ENCODE peak calls at places on chromosomes 4 and X, in four cellular contexts. Q, U, A and L are unnamed samples.

GRCh38 chr4:155179216-155179615 is 29.2 kb upstream of the NPY2R start:
- DNase-seq in Q (no peak), A (no peak), U (no peak), L (no peak)

GRCh38 chr4:140071806-140072205 is 82.2 kb downstream of the MAML3 start:
- DNase-seq in Q (peak; percentile 76), U (no peak), A (peak; percentile 33), L (no peak)

GRCh38 chrX:66994729-66995128 is 355.9 kb upstream of the EDA2R start:
- DNase-seq in U (no peak), Q (no peak), A (no peak), L (no peak)

GRCh38 chr4:53490965-53491622 is 100.2 kb downstream of the LNX1 start:
- DNase-seq in Q (peak; percentile 53), A (peak; percentile 30), U (peak; percentile 45), L (no peak)

GRCh38 chr4:161949941-161950725 is 213.7 kb downstream of the FSTL5 start:
- DNase-seq in A (no peak), Q (no peak), U (no peak), L (no peak)

GRCh38 chr4:61583696-61584095 is 383.6 kb downstream of the ADGRL3 start:
- DNase-seq in Q (no peak), U (no peak), A (no peak), L (no peak)

GRCh38 chr4:64407000-64407399 is 2.2 kb downstream of the TECRL start:
- DNase-seq in Q (no peak), U (no peak), A (no peak), L (no peak)

GRCh38 chr4:85968945-85969830 is 390.7 kb downstream of the MAPK10 start:
- DNase-seq in Q (no peak), U (peak; percentile 33), A (no peak), L (no peak)

GRCh38 chrX:154749856-154750255 is 1.0 kb downstream of the GAB3 start:
- DNase-seq in Q (no peak), A (no peak), U (peak; percentile 44), L (no peak)

GRCh38 chr4:7030856-7031255 is 12.3 kb upstream of the TADA2B start:
- DNase-seq in U (no peak), Q (no peak), A (no peak), L (no peak)

GRCh38 chr4:29770627-29771026 is 949.5 kb upstream of the PCDH7 start:
- DNase-seq in Q (no peak), U (no peak), A (no peak), L (no peak)

GRCh38 chrX:15911729-15912550 is 57.3 kb upstream of the AP1S2 start:
- DNase-seq in Q (no peak), U (peak; percentile 3), A (no peak), L (no peak)

GRCh38 chrX:119698835-119699234 is 5.9 kb upstream of the SEPTIN6 start:
- DNase-seq in Q (no peak), U (peak; percentile 66), A (no peak), L (no peak)

GRCh38 chr4:154465085-154465484 is 26.5 kb downstream of the DCHS2 start:
- DNase-seq in U (peak; percentile 69), Q (no peak), A (no peak), L (no peak)

GRCh38 chrX:110061138-110061537 is 58.2 kb downstream of the TMEM164 start:
- DNase-seq in U (no peak), Q (no peak), A (no peak), L (no peak)

GRCh38 chr4:70315928-70316327 is 18.9 kb upstream of the CABS1 start:
- DNase-seq in A (no peak), Q (no peak), U (no peak), L (no peak)

GRCh38 chr4:177016541-177017141 is 223.9 kb upstream of the VEGFC start:
- DNase-seq in A (no peak), U (no peak), Q (no peak), L (no peak)

GRCh38 chrX:67587946-67588624 is 44.3 kb downstream of the AR start:
- DNase-seq in Q (no peak), A (no peak), U (no peak), L (no peak)

GRCh38 chr4:101818362-101818761 is 27.8 kb downstream of the BANK1 start:
- DNase-seq in A (no peak), U (no peak), Q (no peak), L (no peak)

GRCh38 chrX:5051831-5052491 is 1176.7 kb downstream of the NLGN4X start:
- DNase-seq in U (no peak), Q (peak; percentile 50), A (peak; percentile 13), L (no peak)

GRCh38 chrX:20571611-20572010 is 304.9 kb upstream of the RPS6KA3 start:
- DNase-seq in U (no peak), A (no peak), Q (no peak), L (no peak)

GRCh38 chr4:1683371-1683902 is 676 bp downstream of the FAM53A start:
- DNase-seq in A (peak; percentile 27), U (peak; percentile 43), Q (peak; percentile 58), L (no peak)

GRCh38 chrX:129678881-129679195 is 24.1 kb upstream of the APLN start:
- DNase-seq in U (no peak), A (no peak), Q (no peak), L (no peak)
- H3K4me3 ChIP-seq in U (no peak overlapping the region), A (peak overlapping the region; percentile 38), Q (peak overlapping the region; percentile 31), L (no peak overlapping the region)

GRCh38 chr4:128866691-128867090 is 57.2 kb downstream of the JADE1 start:
- DNase-seq in A (no peak), Q (no peak), U (no peak), L (no peak)

GRCh38 chr4:128866281-128866680 is 56.8 kb downstream of the JADE1 start:
- DNase-seq in A (no peak), U (no peak), Q (no peak), L (no peak)

GRCh38 chr4:128871948-128872347 is 62.4 kb downstream of the JADE1 start:
- DNase-seq in Q (no peak), A (no peak), U (peak; percentile 10), L (no peak)

GRCh38 chr4:128869801-128870509 is 60.5 kb downstream of the JADE1 start:
- DNase-seq in A (no peak), Q (no peak), U (no peak), L (no peak)

GRCh38 chr4:128868758-128869157 is 59.3 kb downstream of the JADE1 start:
- DNase-seq in Q (no peak), U (no peak), A (no peak), L (no peak)
- H3K36me3 ChIP-seq in Q (no peaks in the 10 kb centered on the region), U (peaks cover 98% of the 10 kb centered on the region), A (no peaks in the 10 kb centered on the region), L (peaks cover 43% of the 10 kb centered on the region)

GRCh38 chr4:8427262-8427661 is 13.3 kb downstream of the ACOX3 start:
- DNase-seq in U (no peak), Q (no peak), A (no peak), L (no peak)
- H3K27ac ChIP-seq in U (no peak overlapping the region), Q (no peak overlapping the region), A (peak overlapping the region; percentile 88), L (no peak overlapping the region)

GRCh38 chr4:147625733-147626132 is 8.5 kb downstream of the TMEM184C start:
- DNase-seq in Q (no peak), A (no peak), U (no peak), L (no peak)

GRCh38 chr4:147617173-147617840 is at the start of gene TMEM184C:
- DNase-seq in Q (peak; percentile 99), U (peak; percentile 97), A (peak; percentile 99), L (peak; percentile 87)

GRCh38 chr4:147616849-147617172 is 386 bp upstream of the TMEM184C start:
- DNase-seq in A (no peak), Q (no peak), U (no peak), L (no peak)

GRCh38 chr4:147617841-147618421 is 734 bp downstream of the TMEM184C start:
- DNase-seq in A (no peak), U (no peak), Q (no peak), L (no peak)

GRCh38 chr4:147620315-147620714 is 3.1 kb downstream of the TMEM184C start:
- DNase-seq in U (no peak), A (no peak), Q (no peak), L (no peak)
- H3K4me3 ChIP-seq in U (peak overlapping the region; percentile 6), A (no peak overlapping the region), Q (no peak overlapping the region), L (no peak overlapping the region)

DNA sequence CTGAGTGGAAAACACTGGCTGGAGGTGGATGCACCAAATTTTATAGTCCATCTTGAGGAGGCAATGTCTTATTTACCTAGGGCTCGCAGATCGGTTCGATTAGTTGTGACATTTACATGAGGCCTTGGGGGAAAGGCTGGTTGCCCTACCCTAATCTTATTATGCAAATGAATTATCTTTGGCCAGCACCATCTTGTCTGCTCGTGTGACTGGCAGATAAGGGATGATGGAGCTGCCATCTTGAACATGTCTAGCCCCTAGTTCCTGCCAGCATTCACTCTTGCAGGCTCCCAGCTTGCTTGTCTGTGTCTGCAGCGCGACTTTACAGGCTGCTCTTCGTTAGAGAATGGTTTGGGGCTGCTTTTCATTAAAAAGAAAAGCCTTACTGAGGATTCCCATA is 61.9 kb downstream of the SEC24B start:
- DNase-seq in Q (no peak), A (no peak), U (peak; percentile 64), L (no peak)
- H3K36me3 ChIP-seq in Q (no peaks in the 10 kb centered on the region), A (no peaks in the 10 kb centered on the region), U (peaks cover 56% of the 10 kb centered on the region), L (peaks cover 7% of the 10 kb centered on the region)